ENCODE peak calls at places on chromosomes 5 and 9, in seven cellular contexts. D, S, E, A, H, N and Q are unnamed samples.

GRCh38 chr5:36066540-36067210 is at the start of gene UGT3A2:
- DNase-seq in E (no peak), N (no peak), D (no peak), H (peak; percentile 40), S (no peak), A (no peak), Q (no peak)

GRCh38 chr5:11293523-11293922 is 532.5 kb upstream of the DAP start:
- DNase-seq in E (no peak), S (no peak), N (no peak), A (no peak), D (no peak), H (no peak), Q (no peak)

GRCh38 chr5:81115261-81115660 is 117.9 kb upstream of the CKMT2 start:
- DNase-seq in E (no peak), N (no peak), D (no peak), A (no peak), H (no peak), S (no peak), Q (no peak)

GRCh38 chr9:17531642-17532254 is 47.1 kb upstream of the SH3GL2 start:
- DNase-seq in A (peak; percentile 25), D (peak; percentile 38), E (no peak), S (no peak), N (peak; percentile 61), H (no peak), Q (peak; percentile 61)

GRCh38 chr9:32344551-32345182 is 39.8 kb upstream of the ACO1 start:
- DNase-seq in E (no peak), N (no peak), D (no peak), S (no peak), A (no peak), H (no peak), Q (no peak)

GRCh38 chr9:134571326-134571871 is 70.2 kb upstream of the COL5A1 start:
- DNase-seq in S (no peak), N (peak; percentile 3), E (peak; percentile 30), A (no peak), H (no peak), D (no peak), Q (no peak)

GRCh38 chr9:7844283-7844682 is 44.7 kb upstream of the DMAC1 start:
- DNase-seq in D (no peak), H (no peak), S (no peak), N (no peak), E (no peak), A (no peak), Q (no peak)

GRCh38 chr9:33959725-33960124 is 89.0 kb downstream of the UBAP2 start:
- DNase-seq in H (no peak), A (no peak), D (no peak), E (no peak), N (no peak), S (no peak), Q (no peak)

GRCh38 chr5:83277953-83278352 is 193.6 kb upstream of the VCAN start:
- DNase-seq in S (no peak), H (no peak), D (no peak), A (no peak), E (no peak), N (no peak), Q (no peak)

GRCh38 chr5:175617447-175617846 is 40.4 kb upstream of the HRH2 start:
- DNase-seq in E (no peak), D (no peak), S (no peak), H (no peak), A (no peak), N (no peak), Q (no peak)

GRCh38 chr5:40688127-40688756 is 8.5 kb downstream of the PTGER4 start:
- DNase-seq in S (peak; percentile 79), A (peak; percentile 90), N (peak; percentile 87), D (peak; percentile 69), H (no peak), E (peak; percentile 90), Q (peak; percentile 69)

GRCh38 chr5:158770506-158770905 is 329.2 kb downstream of the EBF1 start:
- DNase-seq in A (no peak), H (no peak), D (peak; percentile 8), E (no peak), N (no peak), S (no peak), Q (no peak)

GRCh38 chr9:4243113-4243512 is 56.8 kb downstream of the GLIS3 start:
- DNase-seq in S (no peak), H (no peak), E (no peak), N (no peak), D (no peak), A (no peak), Q (no peak)

GRCh38 chr9:4241552-4241951 is 58.3 kb downstream of the GLIS3 start:
- DNase-seq in H (no peak), A (no peak), N (no peak), D (no peak), S (no peak), E (no peak), Q (no peak)

GRCh38 chr9:4242239-4242638 is 57.6 kb downstream of the GLIS3 start:
- DNase-seq in H (no peak), D (no peak), E (no peak), N (no peak), A (no peak), S (no peak), Q (no peak)

GRCh38 chr9:4246969-4247368 is 52.9 kb downstream of the GLIS3 start:
- DNase-seq in D (no peak), H (no peak), A (no peak), N (no peak), S (no peak), E (no peak), Q (no peak)

GRCh38 chr9:4243877-4244812 is 55.7 kb downstream of the GLIS3 start:
- DNase-seq in A (no peak), E (no peak), D (no peak), S (no peak), H (no peak), N (no peak), Q (no peak)
- TF ChIP-seq EP300 in A (no peak), E (no peak), D (no peak), S (no peak), H (no peak), N (no peak), Q (no peak)

GRCh38 chr9:127212453-127212852 is 52.1 kb upstream of the GARNL3 start:
- DNase-seq in E (peak; percentile 54), S (no peak), D (no peak), N (no peak), H (no peak), A (no peak), Q (no peak)

GRCh38 chr9:127211983-127212382 is 52.6 kb upstream of the GARNL3 start:
- DNase-seq in D (no peak), A (no peak), N (no peak), E (peak; percentile 55), H (no peak), S (no peak), Q (no peak)

GRCh38 chr9:127209220-127209619 is 55.4 kb upstream of the GARNL3 start:
- DNase-seq in S (no peak), N (no peak), H (peak; percentile 49), D (no peak), E (no peak), A (no peak), Q (no peak)

GRCh38 chr9:127209948-127210621 is 54.5 kb upstream of the GARNL3 start:
- DNase-seq in S (no peak), N (no peak), D (no peak), H (peak; percentile 39), A (no peak), E (no peak), Q (no peak)

DNA sequence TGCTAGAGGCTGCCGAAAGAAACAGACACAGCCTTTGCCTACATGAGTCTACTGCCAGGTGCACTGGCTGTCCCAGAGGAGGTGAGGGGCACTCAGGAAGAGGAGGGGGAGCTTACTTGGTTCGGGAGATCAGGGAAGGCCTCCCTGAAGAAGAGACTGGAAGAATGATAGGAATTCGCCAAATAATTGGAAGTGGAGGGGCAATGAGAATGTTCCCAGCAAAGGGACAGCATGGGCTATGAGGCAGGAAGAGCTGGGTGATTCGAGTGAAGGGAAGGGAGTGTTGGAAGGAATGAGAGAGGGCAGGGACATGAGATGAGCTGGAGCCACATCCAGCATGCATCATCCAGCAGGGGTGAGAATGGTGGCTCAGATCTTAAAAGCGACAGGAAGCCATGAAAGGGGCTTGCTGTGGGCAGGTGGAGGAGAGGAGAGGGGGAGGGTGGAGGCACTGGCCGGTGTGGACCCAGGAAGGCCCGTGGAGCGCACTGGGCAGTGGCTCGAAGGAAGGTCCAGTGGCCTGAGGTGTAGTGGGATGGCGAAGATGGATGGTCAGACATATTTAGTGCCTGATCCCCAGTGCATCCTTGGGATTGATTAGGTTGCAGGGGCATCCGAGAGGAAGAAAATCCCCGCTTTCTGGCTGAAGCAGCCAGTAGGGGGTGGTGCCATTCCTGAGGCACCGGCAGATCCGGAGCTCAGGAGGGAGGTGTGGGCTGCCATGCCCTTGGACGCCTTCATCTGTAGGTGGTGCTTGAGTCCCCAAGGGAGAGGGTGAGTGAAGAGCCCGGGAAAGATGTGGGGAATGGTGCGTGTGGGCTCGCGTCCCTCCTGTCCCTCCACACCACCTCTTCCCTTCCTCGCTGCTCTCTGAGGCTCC is 53.5 kb upstream of the GARNL3 start:
- DNase-seq in E (peak; percentile 39), S (no peak), H (peak; percentile 45), N (no peak), D (no peak), A (no peak), Q (no peak)
- TF ChIP-seq CTCF in E (no peak), S (no peak), H (no peak), N (no peak), D (no peak), A (no peak), Q (no peak)

GRCh38 chr9:69820955-69821788 is 555 bp downstream of the CFAP95 start:
- DNase-seq in N (no peak), S (no peak), H (peak; percentile 15), E (no peak), D (no peak), A (no peak), Q (no peak)

GRCh38 chr9:69818946-69819345 is 1.7 kb upstream of the CFAP95 start:
- DNase-seq in A (no peak), S (no peak), D (no peak), H (no peak), N (no peak), E (no peak), Q (no peak)

GRCh38 chr9:69815313-69815712 is 5.3 kb upstream of the CFAP95 start:
- DNase-seq in D (no peak), N (no peak), A (no peak), E (no peak), H (no peak), S (no peak), Q (no peak)

GRCh38 chr9:69816775-69817174 is 3.8 kb upstream of the CFAP95 start:
- DNase-seq in E (no peak), H (no peak), D (no peak), N (no peak), A (no peak), S (no peak), Q (no peak)

DNA sequence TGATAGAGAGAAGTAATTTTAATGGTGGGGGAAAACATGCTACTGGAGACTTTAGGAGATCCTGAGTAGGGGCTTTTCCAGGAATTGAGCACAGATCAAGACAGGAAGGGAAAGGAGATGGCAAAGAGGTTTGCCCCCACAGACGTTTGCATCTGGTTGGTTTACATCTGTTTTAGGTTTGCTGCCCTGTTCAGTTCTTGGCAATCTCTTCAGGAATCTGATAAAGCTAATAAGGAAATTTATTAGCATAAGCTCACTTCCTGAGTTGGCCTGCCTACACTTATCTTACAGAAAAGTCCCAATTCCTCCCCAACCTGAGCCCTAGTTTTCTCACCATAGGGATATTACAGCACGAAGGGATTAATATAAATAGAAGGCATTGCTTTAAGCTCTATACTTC is 3.4 kb upstream of the CFAP95 start:
- DNase-seq in D (no peak), A (no peak), S (no peak), N (no peak), E (no peak), H (no peak), Q (no peak)
- TF ChIP-seq EP300 in D (no peak), A (no peak), S (no peak), N (no peak), E (no peak), H (no peak), Q (no peak)

GRCh38 chr9:120338340-120338739 is 241.6 kb downstream of the CDK5RAP2 start:
- DNase-seq in N (no peak), S (no peak), D (no peak), A (no peak), H (no peak), E (no peak), Q (no peak)
- TF ChIP-seq CTCF in N (no peak), S (no peak), D (no peak), A (no peak), H (no peak), E (no peak), Q (no peak)